ENCODE peak calls at places on chromosomes 2 and 18, in six cellular contexts. One of them, this sample, is unnamed.

GRCh38 chr2:48600204-48600813 is 17.3 kb upstream of the GTF2A1L start:
- DNase-seq in naive B cell: no peak
- DNase-seq in stimulated activated CD8-positive, alpha-beta memory T cell treated with anti-CD3 and anti-CD28 coated beads, Interleukin-2, amount 100 ng/mL, for 48 hours: no peak
- DNase-seq in activated naive CD4-positive, alpha-beta T cell: no peak
- DNase-seq in A172: peak
- DNase-seq in NCI-H2107: peak
- DNase-seq in this sample: no peak

GRCh38 chr2:120243875-120244553 is 8.6 kb upstream of the RALB start:
- DNase-seq in activated naive CD4-positive, alpha-beta T cell: no peak
- DNase-seq in naive B cell: no peak
- DNase-seq in A172: no peak
- DNase-seq in stimulated activated CD8-positive, alpha-beta memory T cell treated with anti-CD3 and anti-CD28 coated beads, Interleukin-2, amount 100 ng/mL, for 48 hours: no peak
- DNase-seq in NCI-H2107: no peak
- DNase-seq in this sample: no peak

GRCh38 chr2:232315049-232315922 is 63.3 kb upstream of the ALPP start:
- DNase-seq in activated naive CD4-positive, alpha-beta T cell: peak
- DNase-seq in A172: peak
- DNase-seq in stimulated activated CD8-positive, alpha-beta memory T cell treated with anti-CD3 and anti-CD28 coated beads, Interleukin-2, amount 100 ng/mL, for 48 hours: peak
- DNase-seq in naive B cell: peak
- DNase-seq in NCI-H2107: no peak
- DNase-seq in this sample: no peak

GRCh38 chr2:6073260-6074141 is 381.3 kb downstream of the SOX11 start:
- DNase-seq in stimulated activated CD8-positive, alpha-beta memory T cell treated with anti-CD3 and anti-CD28 coated beads, Interleukin-2, amount 100 ng/mL, for 48 hours: no peak
- DNase-seq in A172: peak
- DNase-seq in activated naive CD4-positive, alpha-beta T cell: no peak
- DNase-seq in NCI-H2107: no peak
- DNase-seq in naive B cell: no peak
- DNase-seq in this sample: peak

GRCh38 chr2:55111570-55112228 is 61.4 kb upstream of the RTN4 start:
- DNase-seq in naive B cell: no peak
- DNase-seq in A172: peak
- DNase-seq in activated naive CD4-positive, alpha-beta T cell: no peak
- DNase-seq in NCI-H2107: peak
- DNase-seq in stimulated activated CD8-positive, alpha-beta memory T cell treated with anti-CD3 and anti-CD28 coated beads, Interleukin-2, amount 100 ng/mL, for 48 hours: no peak
- DNase-seq in this sample: no peak

GRCh38 chr2:10400568-10400977 is 47.6 kb downstream of the ODC1 start:
- DNase-seq in activated naive CD4-positive, alpha-beta T cell: no peak
- DNase-seq in naive B cell: no peak
- DNase-seq in A172: no peak
- DNase-seq in stimulated activated CD8-positive, alpha-beta memory T cell treated with anti-CD3 and anti-CD28 coated beads, Interleukin-2, amount 100 ng/mL, for 48 hours: peak
- DNase-seq in NCI-H2107: no peak
- DNase-seq in this sample: no peak

GRCh38 chr2:120451334-120451733 is 105.4 kb downstream of the INHBB start:
- DNase-seq in stimulated activated CD8-positive, alpha-beta memory T cell treated with anti-CD3 and anti-CD28 coated beads, Interleukin-2, amount 100 ng/mL, for 48 hours: no peak
- DNase-seq in naive B cell: no peak
- DNase-seq in NCI-H2107: no peak
- DNase-seq in activated naive CD4-positive, alpha-beta T cell: no peak
- DNase-seq in A172: no peak
- DNase-seq in this sample: no peak

GRCh38 chr2:186543561-186544131 is 46.2 kb upstream of the ITGAV start:
- DNase-seq in NCI-H2107: no peak
- DNase-seq in activated naive CD4-positive, alpha-beta T cell: no peak
- DNase-seq in naive B cell: no peak
- DNase-seq in stimulated activated CD8-positive, alpha-beta memory T cell treated with anti-CD3 and anti-CD28 coated beads, Interleukin-2, amount 100 ng/mL, for 48 hours: no peak
- DNase-seq in A172: peak
- DNase-seq in this sample: no peak

GRCh38 chr18:23926590-23926989 is 88.0 kb upstream of the TTC39C start:
- DNase-seq in A172: no peak
- DNase-seq in activated naive CD4-positive, alpha-beta T cell: no peak
- DNase-seq in stimulated activated CD8-positive, alpha-beta memory T cell treated with anti-CD3 and anti-CD28 coated beads, Interleukin-2, amount 100 ng/mL, for 48 hours: no peak
- DNase-seq in naive B cell: no peak
- DNase-seq in NCI-H2107: no peak
- DNase-seq in this sample: no peak

GRCh38 chr18:28541276-28541930 is 364.5 kb upstream of the CDH2 start:
- DNase-seq in A172: no peak
- DNase-seq in NCI-H2107: no peak
- DNase-seq in stimulated activated CD8-positive, alpha-beta memory T cell treated with anti-CD3 and anti-CD28 coated beads, Interleukin-2, amount 100 ng/mL, for 48 hours: no peak
- DNase-seq in activated naive CD4-positive, alpha-beta T cell: no peak
- DNase-seq in naive B cell: no peak
- DNase-seq in this sample: no peak

GRCh38 chr18:395481-396250 is 104.8 kb downstream of the COLEC12 start:
- DNase-seq in NCI-H2107: no peak
- DNase-seq in activated naive CD4-positive, alpha-beta T cell: no peak
- DNase-seq in stimulated activated CD8-positive, alpha-beta memory T cell treated with anti-CD3 and anti-CD28 coated beads, Interleukin-2, amount 100 ng/mL, for 48 hours: no peak
- DNase-seq in naive B cell: no peak
- DNase-seq in A172: peak
- DNase-seq in this sample: no peak

GRCh38 chr2:211114826-211115450 is 558.5 kb downstream of the CPS1 start:
- DNase-seq in A172: no peak
- DNase-seq in naive B cell: no peak
- DNase-seq in stimulated activated CD8-positive, alpha-beta memory T cell treated with anti-CD3 and anti-CD28 coated beads, Interleukin-2, amount 100 ng/mL, for 48 hours: no peak
- DNase-seq in NCI-H2107: no peak
- DNase-seq in activated naive CD4-positive, alpha-beta T cell: no peak
- DNase-seq in this sample: no peak

GRCh38 chr2:212147921-212148513 is 390.6 kb downstream of the ERBB4 start:
- DNase-seq in stimulated activated CD8-positive, alpha-beta memory T cell treated with anti-CD3 and anti-CD28 coated beads, Interleukin-2, amount 100 ng/mL, for 48 hours: no peak
- DNase-seq in activated naive CD4-positive, alpha-beta T cell: no peak
- DNase-seq in NCI-H2107: no peak
- DNase-seq in A172: no peak
- DNase-seq in naive B cell: no peak
- DNase-seq in this sample: no peak

GRCh38 chr2:119734051-119734450 is 25.7 kb upstream of the PTPN4 start:
- DNase-seq in activated naive CD4-positive, alpha-beta T cell: no peak
- DNase-seq in NCI-H2107: no peak
- DNase-seq in A172: no peak
- DNase-seq in stimulated activated CD8-positive, alpha-beta memory T cell treated with anti-CD3 and anti-CD28 coated beads, Interleukin-2, amount 100 ng/mL, for 48 hours: no peak
- DNase-seq in naive B cell: no peak
- DNase-seq in this sample: no peak